ENCODE peak calls at places on chromosomes 2 and 18, in eight cellular contexts. S is WTC11; C is activated CD8-positive, alpha-beta memory T cell treated with anti-CD3 and anti-CD28 coated beads, Interleukin-2, amount 10 ng/mL, durations not matched to agents 7 days and 5 days; P is activated T-cell treated with anti-CD3 and anti-CD28 coated beads, Interleukin-2, amount 50 U/mL, for 4 hours; T is activated naive CD8-positive, alpha-beta T cell treated with anti-CD3 and anti-CD28 coated beads, Interleukin-2, amount 10 ng/mL, durations not matched to agents 7 days and 5 days; V is naive thymus-derived CD8-positive, alpha-beta T cell; G is activated CD8-positive, alpha-beta T cell treated with anti-CD3 and anti-CD28 coated beads for 36 hours; X is lung. Q is an unnamed sample.

GRCh38 chr2:1750270-1750934 is 6.1 kb upstream of the PXDN start:
- ATAC-seq in S (no peak), C (no peak), P (no peak), T (no peak), V (no peak), G (no peak), X (no peak), Q (no peak)

GRCh38 chr2:7672027-7672684 is 754.9 kb downstream of the RNF144A start:
- ATAC-seq in S (peak), C (peak), P (peak), T (peak), V (peak), G (peak), X (no peak), Q (no peak)

GRCh38 chr2:64601027-64601767 is 52.5 kb downstream of the SERTAD2 start:
- ATAC-seq in S (no peak), C (no peak), P (no peak), T (no peak), V (no peak), G (no peak), X (no peak), Q (no peak)

GRCh38 chr18:55343396-55344073 is 244.5 kb downstream of the TCF4 start:
- ATAC-seq in S (peak), C (no peak), P (no peak), T (no peak), V (no peak), G (no peak), X (no peak), Q (no peak)

GRCh38 chr2:158997037-158997785 is 28.8 kb downstream of the TANC1 start:
- ATAC-seq in S (no peak), C (no peak), P (no peak), T (no peak), V (no peak), G (no peak), X (no peak), Q (no peak)

GRCh38 chr2:237435844-237436590 is 22.1 kb upstream of the COL6A3 start:
- ATAC-seq in S (no peak), C (no peak), P (no peak), T (no peak), V (no peak), G (no peak), X (no peak), Q (no peak)

GRCh38 chr2:206084468-206084869 is 1.5 kb downstream of the INO80D start:
- ATAC-seq in S (peak), C (no peak), P (no peak), T (no peak), V (no peak), G (no peak), X (no peak), Q (no peak)

GRCh38 chr2:219228745-219229374 is 576 bp downstream of the ATG9A start:
- ATAC-seq in S (peak), C (peak), P (peak), T (peak), V (no peak), G (peak), X (peak), Q (peak)

GRCh38 chr2:241897231-241897916 is 27.8 kb downstream of the RTP5 start:
- ATAC-seq in S (no peak), C (no peak), P (no peak), T (no peak), V (no peak), G (no peak), X (no peak), Q (no peak)

GRCh38 chr18:8661754-8662573 is 43.4 kb upstream of the MTCL1 start:
- ATAC-seq in S (peak), C (no peak), P (no peak), T (no peak), V (no peak), G (no peak), X (no peak), Q (no peak)

GRCh38 chr2:20570249-20570648 is 80.6 kb downstream of the HS1BP3 start:
- ATAC-seq in S (no peak), C (no peak), P (no peak), T (no peak), V (no peak), G (no peak), X (no peak), Q (no peak)

GRCh38 chr18:74498712-74499629 is 2.8 kb downstream of the CNDP2 start:
- ATAC-seq in S (no peak), C (peak), P (peak), T (peak), V (peak), G (peak), X (no peak), Q (peak)

GRCh38 chr2:200258881-200259576 is 47.5 kb upstream of the SPATS2L start:
- ATAC-seq in S (no peak), C (no peak), P (no peak), T (no peak), V (no peak), G (no peak), X (no peak), Q (no peak)

GRCh38 chr2:16203069-16203468 is 262.7 kb downstream of the MYCN start:
- ATAC-seq in S (no peak), C (no peak), P (no peak), T (no peak), V (no peak), G (no peak), X (no peak), Q (no peak)

GRCh38 chr2:183696028-183696427 is 571.8 kb downstream of the NUP35 start:
- ATAC-seq in S (no peak), C (no peak), P (no peak), T (no peak), V (no peak), G (no peak), X (no peak), Q (no peak)

GRCh38 chr2:1527153-1527992 is 114.1 kb downstream of the TPO start:
- ATAC-seq in S (no peak), C (no peak), P (no peak), T (no peak), V (no peak), G (no peak), X (no peak), Q (no peak)

GRCh38 chr2:42321452-42322064 is 39.5 kb downstream of the COX7A2L start:
- ATAC-seq in S (no peak), C (no peak), P (no peak), T (no peak), V (peak), G (no peak), X (no peak), Q (no peak)

GRCh38 chr2:207252416-207252815 is 86.7 kb upstream of the KLF7 start:
- ATAC-seq in S (no peak), C (no peak), P (peak), T (no peak), V (no peak), G (no peak), X (no peak), Q (no peak)

GRCh38 chr18:31877900-31878299 is 65.0 kb downstream of the TRAPPC8 start:
- ATAC-seq in S (no peak), C (no peak), P (no peak), T (no peak), V (no peak), G (no peak), X (no peak), Q (no peak)

GRCh38 chr2:36376319-36376765 is 20.8 kb downstream of the CRIM1 start:
- ATAC-seq in S (peak), C (no peak), P (no peak), T (no peak), V (no peak), G (no peak), X (no peak), Q (no peak)

GRCh38 chr2:154329510-154329909 is 369.0 kb upstream of the KCNJ3 start:
- ATAC-seq in S (peak), C (no peak), P (no peak), T (no peak), V (no peak), G (no peak), X (no peak), Q (no peak)

GRCh38 chr2:3200420-3200939 is 177.1 kb downstream of the EIPR1 start:
- ATAC-seq in S (no peak), C (no peak), P (no peak), T (no peak), V (no peak), G (no peak), X (no peak), Q (no peak)

GRCh38 chr2:238220892-238221521 is 17.5 kb upstream of the ILKAP start:
- ATAC-seq in S (peak), C (peak), P (peak), T (no peak), V (peak), G (peak), X (no peak), Q (peak)

GRCh38 chr2:101815739-101816391 is 118.4 kb downstream of the MAP4K4 start:
- ATAC-seq in S (peak), C (no peak), P (no peak), T (no peak), V (no peak), G (no peak), X (no peak), Q (no peak)

GRCh38 chr2:41414486-41415230 is 633.2 kb upstream of the PKDCC start:
- ATAC-seq in S (peak), C (no peak), P (no peak), T (no peak), V (no peak), G (no peak), X (no peak), Q (peak)

GRCh38 chr18:73023975-73024374 is 156.2 kb upstream of the NETO1 start:
- ATAC-seq in S (no peak), C (no peak), P (no peak), T (no peak), V (no peak), G (no peak), X (no peak), Q (no peak)

GRCh38 chr2:48328972-48329723 is 200.8 kb upstream of the STON1 start:
- ATAC-seq in S (no peak), C (no peak), P (no peak), T (no peak), V (no peak), G (no peak), X (no peak), Q (no peak)

GRCh38 chr2:11071207-11071606 is 84.1 kb upstream of the SLC66A3 start:
- ATAC-seq in S (peak), C (no peak), P (peak), T (no peak), V (no peak), G (peak), X (no peak), Q (no peak)

GRCh38 chr2:241680827-241681599 is 5.6 kb downstream of the DTYMK start:
- ATAC-seq in S (no peak), C (no peak), P (no peak), T (no peak), V (no peak), G (no peak), X (peak), Q (no peak)

GRCh38 chr2:26043862-26044736 is 10.2 kb downstream of the RAB10 start:
- ATAC-seq in S (peak), C (peak), P (peak), T (peak), V (peak), G (peak), X (no peak), Q (no peak)

GRCh38 chr2:126719191-126720030 is 63.5 kb downstream of the GYPC start:
- ATAC-seq in S (no peak), C (no peak), P (no peak), T (no peak), V (no peak), G (no peak), X (no peak), Q (no peak)

GRCh38 chr2:672606-672905 is 4.7 kb downstream of the TMEM18 start:
- ATAC-seq in S (no peak), C (no peak), P (no peak), T (no peak), V (no peak), G (no peak), X (no peak), Q (no peak)

GRCh38 chr2:197179744-197180498 is 130.7 kb downstream of the ANKRD44 start:
- ATAC-seq in S (no peak), C (no peak), P (no peak), T (no peak), V (no peak), G (no peak), X (no peak), Q (no peak)

GRCh38 chr2:124911560-124911959 is 886.5 kb downstream of the CNTNAP5 start:
- ATAC-seq in S (no peak), C (no peak), P (no peak), T (no peak), V (no peak), G (no peak), X (no peak), Q (no peak)

GRCh38 chr18:3511980-3512379 is 62.0 kb downstream of the TGIF1 start:
- ATAC-seq in S (no peak), C (peak), P (peak), T (no peak), V (no peak), G (peak), X (peak), Q (no peak)

GRCh38 chr2:106140913-106141312 is 53.2 kb downstream of the UXS1 start:
- ATAC-seq in S (no peak), C (no peak), P (peak), T (no peak), V (no peak), G (peak), X (no peak), Q (no peak)

GRCh38 chr2:106197878-106198277 is 3.8 kb upstream of the UXS1 start:
- ATAC-seq in S (no peak), C (no peak), P (no peak), T (no peak), V (no peak), G (no peak), X (no peak), Q (no peak)

GRCh38 chr2:102927854-102928267 is 166.0 kb downstream of the TMEM182 start:
- ATAC-seq in S (no peak), C (no peak), P (no peak), T (no peak), V (no peak), G (no peak), X (no peak), Q (no peak)

Q was measured in stimulated activated memory B cell treated with anti-CD40 and anti-IgM and Interleukin-4, amounts not matched to agents 10 μg/mL and 1 μg/mL and 100 μg/mL, for 72 hours.